ENCODE peak calls at places on chromosomes 5 and 9, in eight cellular contexts. One of them, this sample, is unnamed.

GRCh38 chr5:40479939-40480338 is 199.8 kb upstream of the PTGER4 start:
- DNase-seq in AG10803: no peak
- DNase-seq in upper lobe of right lung: no peak
- DNase-seq in psoas muscle: no peak
- DNase-seq in astrocyte of the spinal cord: no peak
- DNase-seq in mucosa of descending colon: no peak
- DNase-seq in fibroblast of lung: no peak
- DNase-seq in Peyer's patch: no peak
- DNase-seq in this sample: no peak

GRCh38 chr5:137078171-137078665 is 420.9 kb downstream of the SPOCK1 start:
- DNase-seq in mucosa of descending colon: no peak
- DNase-seq in upper lobe of right lung: no peak
- DNase-seq in psoas muscle: no peak
- DNase-seq in astrocyte of the spinal cord: peak; percentile 33
- DNase-seq in Peyer's patch: no peak
- DNase-seq in fibroblast of lung: no peak
- DNase-seq in AG10803: no peak
- DNase-seq in this sample: peak; percentile 92

GRCh38 chr5:147613359-147613758 is 103.5 kb upstream of the DPYSL3 start:
- DNase-seq in psoas muscle: no peak
- DNase-seq in AG10803: peak; percentile 41
- DNase-seq in fibroblast of lung: peak; percentile 85
- DNase-seq in upper lobe of right lung: no peak
- DNase-seq in Peyer's patch: no peak
- DNase-seq in mucosa of descending colon: no peak
- DNase-seq in astrocyte of the spinal cord: peak; percentile 22
- DNase-seq in this sample: no peak

GRCh38 chr9:22682536-22683392 is 236.1 kb downstream of the DMRTA1 start:
- DNase-seq in astrocyte of the spinal cord: peak; percentile 66
- DNase-seq in fibroblast of lung: peak; percentile 91
- DNase-seq in AG10803: peak; percentile 76
- DNase-seq in psoas muscle: peak; percentile 48
- DNase-seq in upper lobe of right lung: no peak
- DNase-seq in mucosa of descending colon: no peak
- DNase-seq in Peyer's patch: no peak
- DNase-seq in this sample: no peak

GRCh38 chr9:128102861-128103588 is 24.5 kb downstream of the PTGES2 start:
- DNase-seq in astrocyte of the spinal cord: no peak
- DNase-seq in mucosa of descending colon: no peak
- DNase-seq in AG10803: no peak
- DNase-seq in fibroblast of lung: no peak
- DNase-seq in Peyer's patch: no peak
- DNase-seq in psoas muscle: peak; percentile 95
- DNase-seq in upper lobe of right lung: no peak
- DNase-seq in this sample: no peak

GRCh38 chr5:135576075-135576599 is 2.7 kb downstream of the CXCL14 start:
- DNase-seq in astrocyte of the spinal cord: peak; percentile 27
- DNase-seq in Peyer's patch: no peak
- DNase-seq in upper lobe of right lung: no peak
- DNase-seq in AG10803: peak; percentile 60
- DNase-seq in mucosa of descending colon: no peak
- DNase-seq in psoas muscle: no peak
- DNase-seq in fibroblast of lung: no peak
- DNase-seq in this sample: peak; percentile 77

GRCh38 chr9:94056442-94056974 is 27.8 kb upstream of the PTPDC1 start:
- DNase-seq in astrocyte of the spinal cord: peak; percentile 90
- DNase-seq in psoas muscle: no peak
- DNase-seq in upper lobe of right lung: no peak
- DNase-seq in Peyer's patch: no peak
- DNase-seq in mucosa of descending colon: no peak
- DNase-seq in fibroblast of lung: peak; percentile 80
- DNase-seq in AG10803: peak; percentile 87
- DNase-seq in this sample: no peak

GRCh38 chr5:172534229-172535169 is 80.2 kb upstream of the SH3PXD2B start:
- DNase-seq in mucosa of descending colon: peak; percentile 61
- DNase-seq in AG10803: no peak
- DNase-seq in psoas muscle: no peak
- DNase-seq in upper lobe of right lung: peak; percentile 38
- DNase-seq in fibroblast of lung: no peak
- DNase-seq in Peyer's patch: peak; percentile 48
- DNase-seq in astrocyte of the spinal cord: no peak
- DNase-seq in this sample: peak; percentile 65

GRCh38 chr9:5569891-5570290 is 59.0 kb upstream of the RIC1 start:
- DNase-seq in astrocyte of the spinal cord: no peak
- DNase-seq in Peyer's patch: no peak
- DNase-seq in AG10803: no peak
- DNase-seq in psoas muscle: no peak
- DNase-seq in mucosa of descending colon: no peak
- DNase-seq in fibroblast of lung: no peak
- DNase-seq in upper lobe of right lung: no peak
- DNase-seq in this sample: no peak

GRCh38 chr5:22852807-22853670 is at the start of gene CDH12:
- DNase-seq in fibroblast of lung: peak; percentile 32
- DNase-seq in upper lobe of right lung: no peak
- DNase-seq in Peyer's patch: no peak
- DNase-seq in astrocyte of the spinal cord: peak; percentile 1
- DNase-seq in AG10803: no peak
- DNase-seq in psoas muscle: no peak
- DNase-seq in mucosa of descending colon: no peak
- DNase-seq in this sample: peak; percentile 37

GRCh38 chr5:43332401-43332800 is 19.2 kb upstream of the HMGCS1 start:
- DNase-seq in AG10803: peak; percentile 4
- DNase-seq in astrocyte of the spinal cord: no peak
- DNase-seq in psoas muscle: no peak
- DNase-seq in fibroblast of lung: no peak
- DNase-seq in mucosa of descending colon: no peak
- DNase-seq in upper lobe of right lung: no peak
- DNase-seq in Peyer's patch: no peak
- DNase-seq in this sample: no peak

GRCh38 chr5:11268894-11269293 is 507.9 kb upstream of the DAP start:
- DNase-seq in upper lobe of right lung: no peak
- DNase-seq in AG10803: no peak
- DNase-seq in fibroblast of lung: no peak
- DNase-seq in psoas muscle: no peak
- DNase-seq in astrocyte of the spinal cord: no peak
- DNase-seq in mucosa of descending colon: no peak
- DNase-seq in Peyer's patch: no peak
- DNase-seq in this sample: no peak

GRCh38 chr9:77772641-77773040 is 124.5 kb upstream of the GNA14 start:
- DNase-seq in mucosa of descending colon: no peak
- DNase-seq in fibroblast of lung: no peak
- DNase-seq in AG10803: no peak
- DNase-seq in Peyer's patch: no peak
- DNase-seq in astrocyte of the spinal cord: no peak
- DNase-seq in psoas muscle: no peak
- DNase-seq in upper lobe of right lung: no peak
- DNase-seq in this sample: no peak

GRCh38 chr9:306907-307306 is 92.2 kb downstream of the DOCK8 start:
- DNase-seq in Peyer's patch: peak; percentile 61
- DNase-seq in fibroblast of lung: no peak
- DNase-seq in upper lobe of right lung: no peak
- DNase-seq in psoas muscle: no peak
- DNase-seq in AG10803: no peak
- DNase-seq in mucosa of descending colon: peak; percentile 57
- DNase-seq in astrocyte of the spinal cord: no peak
- DNase-seq in this sample: no peak

GRCh38 chr9:113886003-113886324 is 9.9 kb downstream of the ZNF618 start:
- DNase-seq in Peyer's patch: no peak
- DNase-seq in astrocyte of the spinal cord: peak; percentile 30
- DNase-seq in psoas muscle: no peak
- DNase-seq in fibroblast of lung: peak; percentile 25
- DNase-seq in upper lobe of right lung: no peak
- DNase-seq in AG10803: no peak
- DNase-seq in mucosa of descending colon: no peak
- DNase-seq in this sample: peak; percentile 24

GRCh38 chr9:73153793-73154227 is 2.1 kb downstream of the ANXA1 start:
- DNase-seq in mucosa of descending colon: no peak
- DNase-seq in Peyer's patch: no peak
- DNase-seq in upper lobe of right lung: no peak
- DNase-seq in AG10803: peak; percentile 64
- DNase-seq in astrocyte of the spinal cord: no peak
- DNase-seq in fibroblast of lung: no peak
- DNase-seq in psoas muscle: no peak
- DNase-seq in this sample: peak; percentile 6

GRCh38 chr9:495739-496138 is 281.1 kb downstream of the DOCK8 start:
- DNase-seq in AG10803: no peak
- DNase-seq in psoas muscle: no peak
- DNase-seq in fibroblast of lung: no peak
- DNase-seq in upper lobe of right lung: no peak
- DNase-seq in astrocyte of the spinal cord: no peak
- DNase-seq in mucosa of descending colon: no peak
- DNase-seq in Peyer's patch: no peak
- DNase-seq in this sample: no peak

GRCh38 chr5:103428411-103428871 is 134.1 kb downstream of the NUDT12 start:
- DNase-seq in astrocyte of the spinal cord: peak; percentile 94
- DNase-seq in psoas muscle: peak; percentile 55
- DNase-seq in fibroblast of lung: peak; percentile 36
- DNase-seq in AG10803: peak; percentile 63
- DNase-seq in mucosa of descending colon: no peak
- DNase-seq in Peyer's patch: no peak
- DNase-seq in upper lobe of right lung: no peak
- DNase-seq in this sample: peak; percentile 64

GRCh38 chr5:154756203-154756870 is 1.2 kb downstream of the LARP1 start:
- DNase-seq in psoas muscle: peak; percentile 77
- DNase-seq in AG10803: peak; percentile 21
- DNase-seq in fibroblast of lung: no peak
- DNase-seq in mucosa of descending colon: peak; percentile 65
- DNase-seq in upper lobe of right lung: peak; percentile 83
- DNase-seq in astrocyte of the spinal cord: no peak
- DNase-seq in Peyer's patch: peak; percentile 70
- DNase-seq in this sample: peak; percentile 49

GRCh38 chr5:146745937-146746577 is 132.5 kb downstream of the PPP2R2B start:
- DNase-seq in psoas muscle: no peak
- DNase-seq in AG10803: no peak
- DNase-seq in astrocyte of the spinal cord: no peak
- DNase-seq in upper lobe of right lung: no peak
- DNase-seq in fibroblast of lung: no peak
- DNase-seq in mucosa of descending colon: no peak
- DNase-seq in Peyer's patch: no peak
- DNase-seq in this sample: no peak

GRCh38 chr9:132797861-132798659 is 80.0 kb downstream of the AK8 start:
- DNase-seq in Peyer's patch: no peak
- DNase-seq in upper lobe of right lung: no peak
- DNase-seq in astrocyte of the spinal cord: no peak
- DNase-seq in AG10803: peak; percentile 11
- DNase-seq in mucosa of descending colon: no peak
- DNase-seq in psoas muscle: no peak
- DNase-seq in fibroblast of lung: no peak
- DNase-seq in this sample: no peak

DNA sequence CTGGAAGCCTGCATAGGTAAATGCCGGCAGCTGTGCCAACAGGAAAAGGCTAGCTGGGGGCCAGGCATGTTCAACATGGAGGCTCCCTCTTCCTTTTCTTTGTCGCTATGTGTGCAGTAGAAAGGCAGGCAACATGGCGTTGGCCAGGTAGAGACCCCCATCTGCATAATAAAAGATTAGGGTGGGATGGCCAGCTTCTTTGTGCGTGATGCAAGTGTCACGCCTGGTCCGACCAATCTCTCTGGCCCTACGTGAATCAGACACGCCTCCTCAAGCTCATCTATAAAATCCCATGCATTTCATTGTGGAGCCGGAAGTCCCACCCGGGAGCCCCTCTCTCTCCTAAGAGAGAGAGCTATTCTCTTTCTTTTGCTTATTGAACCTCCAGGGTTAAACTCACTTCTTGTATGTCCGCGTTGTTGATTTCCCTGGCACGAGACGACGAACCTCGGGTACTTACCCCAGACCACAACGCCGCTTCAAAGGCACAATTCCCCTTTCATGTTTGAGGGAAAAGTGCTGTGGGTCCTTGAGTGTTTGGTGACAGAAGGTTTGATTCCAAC is 25.0 kb upstream of the C5orf47 start:
- DNase-seq in fibroblast of lung: peak; percentile 16
- DNase-seq in Peyer's patch: no peak
- DNase-seq in mucosa of descending colon: peak; percentile 52
- DNase-seq in upper lobe of right lung: no peak
- DNase-seq in psoas muscle: no peak
- DNase-seq in AG10803: peak; percentile 18
- DNase-seq in astrocyte of the spinal cord: peak; percentile 64
- DNase-seq in this sample: peak; percentile 18
- H3K4me3 ChIP-seq in fibroblast of lung: no peak overlapping the region
- H3K4me3 ChIP-seq in Peyer's patch: no peak overlapping the region
- H3K4me3 ChIP-seq in mucosa of descending colon: no peak overlapping the region
- H3K4me3 ChIP-seq in upper lobe of right lung: peak overlapping the region; percentile 28
- H3K4me3 ChIP-seq in psoas muscle: peak overlapping the region; percentile 42
- H3K4me3 ChIP-seq in AG10803: peak overlapping the region; percentile 51
- H3K4me3 ChIP-seq in astrocyte of the spinal cord: peak overlapping the region; percentile 42
- H3K4me3 ChIP-seq in this sample: peak overlapping the region; percentile 35

GRCh38 chr9:35962126-35962906 is 4.4 kb upstream of the OR2S2 start:
- DNase-seq in Peyer's patch: no peak
- DNase-seq in psoas muscle: no peak
- DNase-seq in fibroblast of lung: peak; percentile 72
- DNase-seq in mucosa of descending colon: no peak
- DNase-seq in AG10803: peak; percentile 88
- DNase-seq in astrocyte of the spinal cord: peak; percentile 21
- DNase-seq in upper lobe of right lung: no peak
- DNase-seq in this sample: peak; percentile 95
- H3K4me3 ChIP-seq in Peyer's patch: no peak overlapping the region
- H3K4me3 ChIP-seq in psoas muscle: peak overlapping the region; percentile 18
- H3K4me3 ChIP-seq in fibroblast of lung: no peak overlapping the region
- H3K4me3 ChIP-seq in mucosa of descending colon: no peak overlapping the region
- H3K4me3 ChIP-seq in AG10803: peak overlapping the region; percentile 65
- H3K4me3 ChIP-seq in astrocyte of the spinal cord: no peak overlapping the region
- H3K4me3 ChIP-seq in upper lobe of right lung: no peak overlapping the region
- H3K4me3 ChIP-seq in this sample: peak overlapping the region; percentile 40

DNA sequence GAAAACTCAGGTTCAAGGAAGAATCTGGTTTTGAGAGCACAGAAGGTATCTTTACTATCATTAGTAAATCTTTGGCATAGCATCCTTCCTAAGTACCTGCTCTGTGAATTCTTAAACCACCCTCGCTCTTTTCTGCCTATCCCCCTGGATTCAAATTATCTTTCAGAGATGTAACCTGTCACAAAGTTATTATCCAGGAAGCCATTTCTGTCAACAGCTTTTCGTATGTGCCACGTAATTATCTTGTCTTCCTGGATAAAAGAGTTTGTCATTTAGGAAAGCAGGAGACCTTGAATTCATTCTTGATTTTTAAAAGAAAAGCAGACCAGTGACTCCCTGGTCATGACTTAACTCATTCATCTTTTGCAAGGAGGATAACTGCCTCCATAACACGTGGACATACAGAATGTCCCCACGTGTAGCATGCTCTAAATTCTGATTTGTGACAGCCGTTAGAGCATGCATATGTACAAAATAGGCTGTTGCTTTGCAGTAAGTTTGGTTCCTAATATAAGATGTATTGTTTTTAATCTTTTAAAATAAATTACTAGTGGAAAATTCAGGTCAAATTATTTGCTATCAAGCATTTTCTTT is 189.0 kb downstream of the TRIO start:
- DNase-seq in astrocyte of the spinal cord: no peak
- DNase-seq in AG10803: no peak
- DNase-seq in upper lobe of right lung: no peak
- DNase-seq in psoas muscle: no peak
- DNase-seq in Peyer's patch: no peak
- DNase-seq in fibroblast of lung: no peak
- DNase-seq in mucosa of descending colon: no peak
- DNase-seq in this sample: no peak
- H3K4me3 ChIP-seq in astrocyte of the spinal cord: no peak overlapping the region
- H3K4me3 ChIP-seq in AG10803: no peak overlapping the region
- H3K4me3 ChIP-seq in upper lobe of right lung: no peak overlapping the region
- H3K4me3 ChIP-seq in psoas muscle: no peak overlapping the region
- H3K4me3 ChIP-seq in Peyer's patch: no peak overlapping the region
- H3K4me3 ChIP-seq in fibroblast of lung: no peak overlapping the region
- H3K4me3 ChIP-seq in mucosa of descending colon: no peak overlapping the region
- H3K4me3 ChIP-seq in this sample: no peak overlapping the region

GRCh38 chr9:88995205-88995604 is 3.9 kb downstream of the S1PR3 start:
- DNase-seq in AG10803: no peak
- DNase-seq in fibroblast of lung: peak; percentile 57
- DNase-seq in upper lobe of right lung: no peak
- DNase-seq in astrocyte of the spinal cord: no peak
- DNase-seq in Peyer's patch: no peak
- DNase-seq in mucosa of descending colon: no peak
- DNase-seq in psoas muscle: no peak
- DNase-seq in this sample: no peak
- H3K4me3 ChIP-seq in AG10803: no peak overlapping the region
- H3K4me3 ChIP-seq in fibroblast of lung: no peak overlapping the region
- H3K4me3 ChIP-seq in upper lobe of right lung: no peak overlapping the region
- H3K4me3 ChIP-seq in astrocyte of the spinal cord: peak overlapping the region; percentile 65
- H3K4me3 ChIP-seq in Peyer's patch: no peak overlapping the region
- H3K4me3 ChIP-seq in mucosa of descending colon: no peak overlapping the region
- H3K4me3 ChIP-seq in psoas muscle: peak overlapping the region; percentile 67
- H3K4me3 ChIP-seq in this sample: no peak overlapping the region

This sample was measured in MG63.